ENCODE peak calls at places on chromosomes 13 and 19, in seven cellular contexts. One of them, this sample, is unnamed.

GRCh38 chr13:51765142-51765515 is 38.8 kb downstream of the DHRS12 start:
- DNase-seq in EL: no peak
- DNase-seq in fibroblast of pulmonary artery: no peak
- DNase-seq in stimulated activated CD4-positive, alpha-beta T cell treated with anti-CD3 and anti-CD28 coated beads, Interleukin-2, amount 100 ng/mL, for 48 hours: no peak
- DNase-seq in NCI-H1436 treated with DMSO at 0.1 percent for 48 hours: no peak
- DNase-seq in cerebellar nuclear complex: no peak
- DNase-seq in NCI-H1092: no peak
- DNase-seq in this sample: no peak

GRCh38 chr13:21022694-21023325 is 38.6 kb downstream of the LATS2 start:
- DNase-seq in EL: no peak
- DNase-seq in fibroblast of pulmonary artery: no peak
- DNase-seq in stimulated activated CD4-positive, alpha-beta T cell treated with anti-CD3 and anti-CD28 coated beads, Interleukin-2, amount 100 ng/mL, for 48 hours: no peak
- DNase-seq in NCI-H1436 treated with DMSO at 0.1 percent for 48 hours: no peak
- DNase-seq in cerebellar nuclear complex: no peak
- DNase-seq in NCI-H1092: peak
- DNase-seq in this sample: peak

GRCh38 chr13:20676213-20676612 is 27.3 kb upstream of the IL17D start:
- DNase-seq in EL: no peak
- DNase-seq in fibroblast of pulmonary artery: no peak
- DNase-seq in stimulated activated CD4-positive, alpha-beta T cell treated with anti-CD3 and anti-CD28 coated beads, Interleukin-2, amount 100 ng/mL, for 48 hours: no peak
- DNase-seq in NCI-H1436 treated with DMSO at 0.1 percent for 48 hours: no peak
- DNase-seq in cerebellar nuclear complex: no peak
- DNase-seq in NCI-H1092: no peak
- DNase-seq in this sample: no peak

GRCh38 chr13:113753171-113753570 is 5.9 kb upstream of the TMEM255B start:
- DNase-seq in EL: no peak
- DNase-seq in fibroblast of pulmonary artery: no peak
- DNase-seq in stimulated activated CD4-positive, alpha-beta T cell treated with anti-CD3 and anti-CD28 coated beads, Interleukin-2, amount 100 ng/mL, for 48 hours: no peak
- DNase-seq in NCI-H1436 treated with DMSO at 0.1 percent for 48 hours: no peak
- DNase-seq in cerebellar nuclear complex: no peak
- DNase-seq in NCI-H1092: no peak
- DNase-seq in this sample: no peak

GRCh38 chr13:113207890-113208423 is 512 bp downstream of the PCID2 start:
- DNase-seq in EL: peak
- DNase-seq in fibroblast of pulmonary artery: peak
- DNase-seq in stimulated activated CD4-positive, alpha-beta T cell treated with anti-CD3 and anti-CD28 coated beads, Interleukin-2, amount 100 ng/mL, for 48 hours: no peak
- DNase-seq in NCI-H1436 treated with DMSO at 0.1 percent for 48 hours: no peak
- DNase-seq in cerebellar nuclear complex: no peak
- DNase-seq in NCI-H1092: no peak
- DNase-seq in this sample: no peak

GRCh38 chr19:18377026-18377425 is 8.9 kb upstream of the GDF15 start:
- DNase-seq in EL: no peak
- DNase-seq in fibroblast of pulmonary artery: no peak
- DNase-seq in stimulated activated CD4-positive, alpha-beta T cell treated with anti-CD3 and anti-CD28 coated beads, Interleukin-2, amount 100 ng/mL, for 48 hours: no peak
- DNase-seq in NCI-H1436 treated with DMSO at 0.1 percent for 48 hours: no peak
- DNase-seq in cerebellar nuclear complex: no peak
- DNase-seq in NCI-H1092: no peak
- DNase-seq in this sample: no peak

GRCh38 chr13:110119943-110120905 is 186.7 kb downstream of the COL4A1 start:
- DNase-seq in EL: no peak
- DNase-seq in fibroblast of pulmonary artery: no peak
- DNase-seq in stimulated activated CD4-positive, alpha-beta T cell treated with anti-CD3 and anti-CD28 coated beads, Interleukin-2, amount 100 ng/mL, for 48 hours: no peak
- DNase-seq in NCI-H1436 treated with DMSO at 0.1 percent for 48 hours: no peak
- DNase-seq in cerebellar nuclear complex: no peak
- DNase-seq in NCI-H1092: no peak
- DNase-seq in this sample: peak

GRCh38 chr19:10852098-10852800 is 4.0 kb downstream of the C19orf38 start:
- DNase-seq in EL: peak
- DNase-seq in fibroblast of pulmonary artery: peak
- DNase-seq in stimulated activated CD4-positive, alpha-beta T cell treated with anti-CD3 and anti-CD28 coated beads, Interleukin-2, amount 100 ng/mL, for 48 hours: no peak
- DNase-seq in NCI-H1436 treated with DMSO at 0.1 percent for 48 hours: no peak
- DNase-seq in cerebellar nuclear complex: no peak
- DNase-seq in NCI-H1092: no peak
- DNase-seq in this sample: no peak

GRCh38 chr19:11324079-11324661 is 15.3 kb downstream of the RAB3D start:
- DNase-seq in EL: peak
- DNase-seq in fibroblast of pulmonary artery: peak
- DNase-seq in stimulated activated CD4-positive, alpha-beta T cell treated with anti-CD3 and anti-CD28 coated beads, Interleukin-2, amount 100 ng/mL, for 48 hours: no peak
- DNase-seq in NCI-H1436 treated with DMSO at 0.1 percent for 48 hours: no peak
- DNase-seq in cerebellar nuclear complex: peak
- DNase-seq in NCI-H1092: peak
- DNase-seq in this sample: peak

GRCh38 chr13:34522818-34523217 is 419.3 kb upstream of the NBEA start:
- DNase-seq in EL: peak
- DNase-seq in fibroblast of pulmonary artery: no peak
- DNase-seq in stimulated activated CD4-positive, alpha-beta T cell treated with anti-CD3 and anti-CD28 coated beads, Interleukin-2, amount 100 ng/mL, for 48 hours: no peak
- DNase-seq in NCI-H1436 treated with DMSO at 0.1 percent for 48 hours: no peak
- DNase-seq in cerebellar nuclear complex: no peak
- DNase-seq in NCI-H1092: no peak
- DNase-seq in this sample: no peak

GRCh38 chr13:113666951-113667701 is at the start of gene GRK1:
- DNase-seq in EL: no peak
- DNase-seq in fibroblast of pulmonary artery: no peak
- DNase-seq in stimulated activated CD4-positive, alpha-beta T cell treated with anti-CD3 and anti-CD28 coated beads, Interleukin-2, amount 100 ng/mL, for 48 hours: no peak
- DNase-seq in NCI-H1436 treated with DMSO at 0.1 percent for 48 hours: no peak
- DNase-seq in cerebellar nuclear complex: no peak
- DNase-seq in NCI-H1092: no peak
- DNase-seq in this sample: no peak

GRCh38 chr19:9917322-9917721 is 19.0 kb downstream of the OLFM2 start:
- DNase-seq in EL: peak
- DNase-seq in fibroblast of pulmonary artery: peak
- DNase-seq in stimulated activated CD4-positive, alpha-beta T cell treated with anti-CD3 and anti-CD28 coated beads, Interleukin-2, amount 100 ng/mL, for 48 hours: no peak
- DNase-seq in NCI-H1436 treated with DMSO at 0.1 percent for 48 hours: no peak
- DNase-seq in cerebellar nuclear complex: no peak
- DNase-seq in NCI-H1092: no peak
- DNase-seq in this sample: no peak

GRCh38 chr13:26295812-26296211 is 41.9 kb downstream of the CDK8 start:
- DNase-seq in EL: no peak
- DNase-seq in fibroblast of pulmonary artery: no peak
- DNase-seq in stimulated activated CD4-positive, alpha-beta T cell treated with anti-CD3 and anti-CD28 coated beads, Interleukin-2, amount 100 ng/mL, for 48 hours: no peak
- DNase-seq in NCI-H1436 treated with DMSO at 0.1 percent for 48 hours: no peak
- DNase-seq in cerebellar nuclear complex: no peak
- DNase-seq in NCI-H1092: no peak
- DNase-seq in this sample: no peak

GRCh38 chr13:48446454-48446853 is 33.5 kb upstream of the LPAR6 start:
- DNase-seq in EL: peak
- DNase-seq in fibroblast of pulmonary artery: peak
- DNase-seq in stimulated activated CD4-positive, alpha-beta T cell treated with anti-CD3 and anti-CD28 coated beads, Interleukin-2, amount 100 ng/mL, for 48 hours: no peak
- DNase-seq in NCI-H1436 treated with DMSO at 0.1 percent for 48 hours: no peak
- DNase-seq in cerebellar nuclear complex: no peak
- DNase-seq in NCI-H1092: no peak
- DNase-seq in this sample: no peak

GRCh38 chr19:39307233-39307821 is 11.1 kb downstream of the IFNL1 start:
- DNase-seq in EL: no peak
- DNase-seq in fibroblast of pulmonary artery: no peak
- DNase-seq in stimulated activated CD4-positive, alpha-beta T cell treated with anti-CD3 and anti-CD28 coated beads, Interleukin-2, amount 100 ng/mL, for 48 hours: no peak
- DNase-seq in NCI-H1436 treated with DMSO at 0.1 percent for 48 hours: peak
- DNase-seq in cerebellar nuclear complex: no peak
- DNase-seq in NCI-H1092: no peak
- DNase-seq in this sample: no peak

GRCh38 chr13:26682606-26683005 is 78.0 kb downstream of the GPR12 start:
- DNase-seq in EL: no peak
- DNase-seq in fibroblast of pulmonary artery: no peak
- DNase-seq in stimulated activated CD4-positive, alpha-beta T cell treated with anti-CD3 and anti-CD28 coated beads, Interleukin-2, amount 100 ng/mL, for 48 hours: no peak
- DNase-seq in NCI-H1436 treated with DMSO at 0.1 percent for 48 hours: no peak
- DNase-seq in cerebellar nuclear complex: no peak
- DNase-seq in NCI-H1092: no peak
- DNase-seq in this sample: no peak

GRCh38 chr13:58488251-58488650 is 856.7 kb downstream of the PCDH17 start:
- DNase-seq in EL: no peak
- DNase-seq in fibroblast of pulmonary artery: no peak
- DNase-seq in stimulated activated CD4-positive, alpha-beta T cell treated with anti-CD3 and anti-CD28 coated beads, Interleukin-2, amount 100 ng/mL, for 48 hours: no peak
- DNase-seq in NCI-H1436 treated with DMSO at 0.1 percent for 48 hours: no peak
- DNase-seq in cerebellar nuclear complex: no peak
- DNase-seq in NCI-H1092: no peak
- DNase-seq in this sample: no peak

GRCh38 chr19:46030861-46031550 is 8.2 kb upstream of the PGLYRP1 start:
- DNase-seq in EL: no peak
- DNase-seq in fibroblast of pulmonary artery: no peak
- DNase-seq in stimulated activated CD4-positive, alpha-beta T cell treated with anti-CD3 and anti-CD28 coated beads, Interleukin-2, amount 100 ng/mL, for 48 hours: no peak
- DNase-seq in NCI-H1436 treated with DMSO at 0.1 percent for 48 hours: no peak
- DNase-seq in cerebellar nuclear complex: no peak
- DNase-seq in NCI-H1092: no peak
- DNase-seq in this sample: peak

GRCh38 chr13:57666554-57666953 is 35.0 kb downstream of the PCDH17 start:
- DNase-seq in EL: no peak
- DNase-seq in fibroblast of pulmonary artery: no peak
- DNase-seq in stimulated activated CD4-positive, alpha-beta T cell treated with anti-CD3 and anti-CD28 coated beads, Interleukin-2, amount 100 ng/mL, for 48 hours: no peak
- DNase-seq in NCI-H1436 treated with DMSO at 0.1 percent for 48 hours: peak
- DNase-seq in cerebellar nuclear complex: no peak
- DNase-seq in NCI-H1092: no peak
- DNase-seq in this sample: no peak

GRCh38 chr13:35549481-35549880 is 73.0 kb upstream of the MAB21L1 start:
- DNase-seq in EL: peak
- DNase-seq in fibroblast of pulmonary artery: peak
- DNase-seq in stimulated activated CD4-positive, alpha-beta T cell treated with anti-CD3 and anti-CD28 coated beads, Interleukin-2, amount 100 ng/mL, for 48 hours: no peak
- DNase-seq in NCI-H1436 treated with DMSO at 0.1 percent for 48 hours: no peak
- DNase-seq in cerebellar nuclear complex: no peak
- DNase-seq in NCI-H1092: no peak
- DNase-seq in this sample: no peak

GRCh38 chr13:42497798-42498197 is 76.2 kb upstream of the TNFSF11 start:
- DNase-seq in EL: peak
- DNase-seq in fibroblast of pulmonary artery: peak
- DNase-seq in stimulated activated CD4-positive, alpha-beta T cell treated with anti-CD3 and anti-CD28 coated beads, Interleukin-2, amount 100 ng/mL, for 48 hours: no peak
- DNase-seq in NCI-H1436 treated with DMSO at 0.1 percent for 48 hours: no peak
- DNase-seq in cerebellar nuclear complex: no peak
- DNase-seq in NCI-H1092: no peak
- DNase-seq in this sample: no peak

GRCh38 chr19:51226068-51226467 is 1.2 kb downstream of the CD33 start:
- DNase-seq in EL: no peak
- DNase-seq in fibroblast of pulmonary artery: no peak
- DNase-seq in stimulated activated CD4-positive, alpha-beta T cell treated with anti-CD3 and anti-CD28 coated beads, Interleukin-2, amount 100 ng/mL, for 48 hours: no peak
- DNase-seq in NCI-H1436 treated with DMSO at 0.1 percent for 48 hours: no peak
- DNase-seq in cerebellar nuclear complex: no peak
- DNase-seq in NCI-H1092: no peak
- DNase-seq in this sample: no peak

GRCh38 chr13:78326608-78327007 is 276.7 kb downstream of the POU4F1 start:
- DNase-seq in EL: no peak
- DNase-seq in fibroblast of pulmonary artery: peak
- DNase-seq in stimulated activated CD4-positive, alpha-beta T cell treated with anti-CD3 and anti-CD28 coated beads, Interleukin-2, amount 100 ng/mL, for 48 hours: no peak
- DNase-seq in NCI-H1436 treated with DMSO at 0.1 percent for 48 hours: peak
- DNase-seq in cerebellar nuclear complex: no peak
- DNase-seq in NCI-H1092: peak
- DNase-seq in this sample: no peak

GRCh38 chr19:492091-492531 is 4.2 kb upstream of the MADCAM1 start:
- DNase-seq in EL: no peak
- DNase-seq in fibroblast of pulmonary artery: no peak
- DNase-seq in stimulated activated CD4-positive, alpha-beta T cell treated with anti-CD3 and anti-CD28 coated beads, Interleukin-2, amount 100 ng/mL, for 48 hours: peak
- DNase-seq in NCI-H1436 treated with DMSO at 0.1 percent for 48 hours: no peak
- DNase-seq in cerebellar nuclear complex: no peak
- DNase-seq in NCI-H1092: no peak
- DNase-seq in this sample: no peak

GRCh38 chr13:31556376-31556775 is 182.9 kb upstream of the RXFP2 start:
- DNase-seq in EL: peak
- DNase-seq in fibroblast of pulmonary artery: peak
- DNase-seq in stimulated activated CD4-positive, alpha-beta T cell treated with anti-CD3 and anti-CD28 coated beads, Interleukin-2, amount 100 ng/mL, for 48 hours: no peak
- DNase-seq in NCI-H1436 treated with DMSO at 0.1 percent for 48 hours: no peak
- DNase-seq in cerebellar nuclear complex: no peak
- DNase-seq in NCI-H1092: no peak
- DNase-seq in this sample: no peak

GRCh38 chr13:32107474-32107873 is 75.9 kb downstream of the FRY start:
- DNase-seq in EL: no peak
- DNase-seq in fibroblast of pulmonary artery: no peak
- DNase-seq in stimulated activated CD4-positive, alpha-beta T cell treated with anti-CD3 and anti-CD28 coated beads, Interleukin-2, amount 100 ng/mL, for 48 hours: no peak
- DNase-seq in NCI-H1436 treated with DMSO at 0.1 percent for 48 hours: no peak
- DNase-seq in cerebellar nuclear complex: no peak
- DNase-seq in NCI-H1092: no peak
- DNase-seq in this sample: no peak

GRCh38 chr19:21328402-21328801 is 808 bp downstream of the ZNF708 start:
- DNase-seq in EL: peak
- DNase-seq in fibroblast of pulmonary artery: peak
- DNase-seq in stimulated activated CD4-positive, alpha-beta T cell treated with anti-CD3 and anti-CD28 coated beads, Interleukin-2, amount 100 ng/mL, for 48 hours: no peak
- DNase-seq in NCI-H1436 treated with DMSO at 0.1 percent for 48 hours: no peak
- DNase-seq in cerebellar nuclear complex: no peak
- DNase-seq in NCI-H1092: no peak
- DNase-seq in this sample: no peak

GRCh38 chr19:703651-704446 is 4.9 kb upstream of the PALM start:
- DNase-seq in EL: peak
- DNase-seq in fibroblast of pulmonary artery: peak
- DNase-seq in stimulated activated CD4-positive, alpha-beta T cell treated with anti-CD3 and anti-CD28 coated beads, Interleukin-2, amount 100 ng/mL, for 48 hours: peak
- DNase-seq in NCI-H1436 treated with DMSO at 0.1 percent for 48 hours: no peak
- DNase-seq in cerebellar nuclear complex: no peak
- DNase-seq in NCI-H1092: no peak
- DNase-seq in this sample: peak

GRCh38 chr19:34766386-34766785 is 6.6 kb downstream of the ZNF599 start:
- DNase-seq in EL: peak
- DNase-seq in fibroblast of pulmonary artery: no peak
- DNase-seq in stimulated activated CD4-positive, alpha-beta T cell treated with anti-CD3 and anti-CD28 coated beads, Interleukin-2, amount 100 ng/mL, for 48 hours: no peak
- DNase-seq in NCI-H1436 treated with DMSO at 0.1 percent for 48 hours: no peak
- DNase-seq in cerebellar nuclear complex: no peak
- DNase-seq in NCI-H1092: no peak
- DNase-seq in this sample: no peak

GRCh38 chr19:41584260-41584810 is 8.4 kb downstream of the CEACAM21 start:
- DNase-seq in EL: no peak
- DNase-seq in fibroblast of pulmonary artery: no peak
- DNase-seq in stimulated activated CD4-positive, alpha-beta T cell treated with anti-CD3 and anti-CD28 coated beads, Interleukin-2, amount 100 ng/mL, for 48 hours: no peak
- DNase-seq in NCI-H1436 treated with DMSO at 0.1 percent for 48 hours: no peak
- DNase-seq in cerebellar nuclear complex: no peak
- DNase-seq in NCI-H1092: no peak
- DNase-seq in this sample: no peak

GRCh38 chr13:99050983-99051488 is 73.2 kb upstream of the DOCK9 start:
- DNase-seq in EL: no peak
- DNase-seq in fibroblast of pulmonary artery: no peak
- DNase-seq in stimulated activated CD4-positive, alpha-beta T cell treated with anti-CD3 and anti-CD28 coated beads, Interleukin-2, amount 100 ng/mL, for 48 hours: no peak
- DNase-seq in NCI-H1436 treated with DMSO at 0.1 percent for 48 hours: no peak
- DNase-seq in cerebellar nuclear complex: no peak
- DNase-seq in NCI-H1092: no peak
- DNase-seq in this sample: no peak

GRCh38 chr19:41619018-41619571 is 7.8 kb downstream of the CEACAM4 start:
- DNase-seq in EL: no peak
- DNase-seq in fibroblast of pulmonary artery: no peak
- DNase-seq in stimulated activated CD4-positive, alpha-beta T cell treated with anti-CD3 and anti-CD28 coated beads, Interleukin-2, amount 100 ng/mL, for 48 hours: no peak
- DNase-seq in NCI-H1436 treated with DMSO at 0.1 percent for 48 hours: no peak
- DNase-seq in cerebellar nuclear complex: no peak
- DNase-seq in NCI-H1092: no peak
- DNase-seq in this sample: no peak

GRCh38 chr13:41554626-41555386 is 97.5 kb downstream of the RGCC start:
- DNase-seq in EL: no peak
- DNase-seq in fibroblast of pulmonary artery: no peak
- DNase-seq in stimulated activated CD4-positive, alpha-beta T cell treated with anti-CD3 and anti-CD28 coated beads, Interleukin-2, amount 100 ng/mL, for 48 hours: no peak
- DNase-seq in NCI-H1436 treated with DMSO at 0.1 percent for 48 hours: no peak
- DNase-seq in cerebellar nuclear complex: no peak
- DNase-seq in NCI-H1092: no peak
- DNase-seq in this sample: no peak

GRCh38 chr13:77846173-77846572 is 72.5 kb downstream of the EDNRB start:
- DNase-seq in EL: no peak
- DNase-seq in fibroblast of pulmonary artery: no peak
- DNase-seq in stimulated activated CD4-positive, alpha-beta T cell treated with anti-CD3 and anti-CD28 coated beads, Interleukin-2, amount 100 ng/mL, for 48 hours: no peak
- DNase-seq in NCI-H1436 treated with DMSO at 0.1 percent for 48 hours: no peak
- DNase-seq in cerebellar nuclear complex: no peak
- DNase-seq in NCI-H1092: no peak
- DNase-seq in this sample: no peak

GRCh38 chr19:44636439-44637389 is 7.0 kb upstream of the PVR start:
- DNase-seq in EL: no peak
- DNase-seq in fibroblast of pulmonary artery: no peak
- DNase-seq in stimulated activated CD4-positive, alpha-beta T cell treated with anti-CD3 and anti-CD28 coated beads, Interleukin-2, amount 100 ng/mL, for 48 hours: no peak
- DNase-seq in NCI-H1436 treated with DMSO at 0.1 percent for 48 hours: no peak
- DNase-seq in cerebellar nuclear complex: no peak
- DNase-seq in NCI-H1092: no peak
- DNase-seq in this sample: no peak

This sample was measured in right atrium auricular region.